ENCODE peak calls at places on chromosomes 13 and 19, in eight cellular contexts. B, U, C, M, G, P, X and N are unnamed samples. For H3K4me1, the result is how much of the 10 kb centered on the place peaks cover.

GRCh38 chr19:33811736-33812387 is 15.2 kb downstream of the KCTD15 start:
- DNase-seq in C (no peak), M (no peak), P (no peak), X (no peak), U (no peak), G (peak), B (no peak), N (no peak)

GRCh38 chr13:36124236-36124822 is 6.9 kb downstream of the DCLK1 start:
- DNase-seq in G (no peak), B (no peak), C (no peak), M (no peak), U (no peak), P (no peak), X (no peak), N (no peak)

GRCh38 chr19:33797821-33798633 is 1.4 kb downstream of the KCTD15 start:
- DNase-seq in C (no peak), P (peak), G (no peak), X (peak), M (no peak), U (peak), B (no peak), N (no peak)

GRCh38 chr13:110108348-110109139 is 198.4 kb downstream of the COL4A1 start:
- DNase-seq in X (peak), G (peak), M (no peak), C (peak), P (peak), B (peak), U (peak), N (peak)

GRCh38 chr13:89900104-89900760 is 1447.3 kb upstream of the MIR17HG start:
- DNase-seq in B (no peak), U (no peak), G (no peak), P (no peak), C (no peak), M (no peak), X (no peak), N (no peak)

GRCh38 chr13:23505007-23505406 is 65.2 kb upstream of the TNFRSF19 start:
- DNase-seq in C (no peak), B (no peak), M (no peak), X (no peak), U (no peak), G (no peak), P (peak), N (no peak)

GRCh38 chr13:101308247-101309013 is 107.9 kb downstream of the NALCN start:
- DNase-seq in P (no peak), C (no peak), U (no peak), G (no peak), X (no peak), M (no peak), B (no peak), N (no peak)

GRCh38 chr13:57634829-57635165 is 3.3 kb downstream of the PCDH17 start:
- DNase-seq in X (no peak), P (no peak), C (no peak), U (peak), B (no peak), M (no peak), G (peak), N (no peak)

GRCh38 chr19:54462713-54463530 is 656 bp downstream of the LENG9 start:
- DNase-seq in M (peak), U (peak), X (peak), G (peak), P (peak), C (peak), B (no peak), N (peak)

GRCh38 chr13:25939961-25940687 is 111.7 kb downstream of the SHISA2 start:
- DNase-seq in X (no peak), G (no peak), B (no peak), C (no peak), M (no peak), P (no peak), U (no peak), N (no peak)
- H3K4me3 ChIP-seq in X (no peak), G (no peak), B (no peak), C (no peak), M (no peak), P (no peak), U (no peak), N (no peak)

DNA sequence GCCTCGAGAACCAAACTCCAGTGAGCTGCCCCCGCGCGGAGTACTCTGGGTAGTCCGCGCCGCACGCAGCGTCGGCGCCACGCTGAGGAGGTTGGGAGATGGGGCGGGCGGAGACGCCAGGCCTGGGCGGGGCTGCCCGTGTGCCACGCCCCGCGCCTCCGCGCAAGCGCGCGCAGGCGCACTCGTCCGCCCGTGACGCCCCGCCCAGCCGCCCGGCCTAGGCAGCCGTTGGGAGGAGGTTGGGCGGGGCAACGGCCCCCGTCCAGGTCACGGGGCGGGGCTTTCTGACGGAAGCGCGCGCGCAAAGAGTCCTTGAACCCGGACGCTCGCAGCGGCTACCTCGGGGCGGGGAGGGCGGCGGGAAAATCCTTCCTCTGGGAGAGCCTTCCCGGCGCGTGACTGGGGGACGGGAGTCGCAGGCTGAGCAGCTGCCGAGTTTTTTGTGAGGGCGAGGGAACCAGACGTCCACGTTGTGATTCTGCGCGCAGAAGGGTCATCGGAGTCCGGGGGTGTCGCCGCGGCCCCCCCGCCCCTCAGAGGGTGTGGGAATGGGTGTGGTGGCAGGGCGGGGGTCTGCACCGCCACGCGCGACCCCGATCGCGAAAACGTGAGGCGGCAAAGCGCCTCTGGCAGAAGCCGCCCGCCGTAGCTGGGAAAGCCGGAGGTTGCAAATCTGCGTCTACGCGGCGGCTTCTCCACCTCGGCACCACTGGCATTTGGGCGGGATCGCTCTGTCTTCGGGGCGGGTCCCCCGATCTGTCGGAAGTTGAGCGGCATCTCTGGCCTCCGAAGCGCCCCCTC is at the start of gene MED26:
- DNase-seq in X (peak), C (peak), U (peak), G (peak), B (peak), M (peak), P (peak), N (peak)
- H3K4me1 ChIP-seq in X (under half), C (under half), U (under half), G (under half), B (under half), M (under half), P (half or more), N (under half)

GRCh38 chr19:46014534-46014933 is 8.3 kb downstream of the PGLYRP1 start:
- DNase-seq in B (no peak), U (no peak), G (no peak), X (no peak), P (no peak), M (no peak), C (no peak), N (no peak)
- H3K4me3 ChIP-seq in B (peak), U (no peak), G (peak), X (no peak), P (peak), M (no peak), C (peak), N (peak)

DNA sequence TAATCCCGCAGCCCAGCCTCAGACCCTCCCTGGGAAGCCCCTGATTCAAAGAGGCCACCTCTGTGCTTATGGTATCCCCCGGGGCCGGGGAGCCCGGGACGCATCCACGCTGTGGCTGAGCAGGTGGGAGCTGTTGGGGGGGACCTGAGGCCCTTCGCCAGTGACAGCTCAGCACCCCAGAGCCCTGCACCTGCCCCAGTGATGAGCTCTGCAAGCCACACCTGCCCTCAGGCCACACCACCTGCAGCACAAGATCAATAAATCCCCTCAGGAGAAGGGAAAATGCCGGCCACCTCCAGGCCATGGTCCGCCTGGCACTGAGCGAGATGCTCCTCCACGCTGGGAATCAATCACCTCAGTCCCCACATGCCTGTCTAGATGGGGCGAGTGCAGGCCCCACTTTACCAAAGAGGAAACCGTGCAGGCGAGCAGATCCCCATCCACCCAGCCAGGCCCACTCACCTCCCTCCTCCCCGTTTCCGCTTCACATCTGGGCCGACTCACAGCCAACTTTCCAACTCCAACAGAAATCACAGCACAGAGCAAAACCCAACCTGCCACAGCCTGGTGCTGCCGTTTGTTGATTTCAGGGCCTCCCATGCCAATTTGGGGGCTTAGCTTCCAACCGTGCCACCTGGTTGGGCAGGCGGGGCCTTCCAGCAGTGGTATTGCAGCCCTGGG is 12.8 kb downstream of the MOB3A start:
- DNase-seq in X (peak), U (no peak), B (no peak), M (peak), P (no peak), G (no peak), C (no peak), N (no peak)
- H3K4me1 ChIP-seq in X (under half), U (under half), B (under half), M (half or more), P (under half), G (under half), C (half or more), N (under half)

GRCh38 chr13:48043789-48044503 is 6.4 kb downstream of the NUDT15 start:
- DNase-seq in P (no peak), C (no peak), B (no peak), X (no peak), G (no peak), U (no peak), M (no peak), N (no peak)
- H3K4me3 ChIP-seq in P (no peak), C (no peak), B (no peak), X (no peak), G (no peak), U (no peak), M (no peak), N (no peak)

GRCh38 chr19:48246101-48246500 is 9.6 kb downstream of the CARD8 start:
- DNase-seq in P (no peak), X (no peak), U (no peak), M (no peak), C (no peak), G (no peak), B (no peak), N (no peak)
- H3K4me1 ChIP-seq in P (half or more), X (under half), U (under half), M (under half), C (under half), G (under half), B (under half), N (under half)

GRCh38 chr19:2630352-2631001 is 72.0 kb downstream of the GNG7 start:
- DNase-seq in G (no peak), X (no peak), M (no peak), B (no peak), P (no peak), C (no peak), U (no peak), N (no peak)

GRCh38 chr19:2628597-2628996 is 73.9 kb downstream of the GNG7 start:
- DNase-seq in P (no peak), B (no peak), X (no peak), C (no peak), M (no peak), U (no peak), G (no peak), N (no peak)

GRCh38 chr19:2629491-2630351 is 72.8 kb downstream of the GNG7 start:
- DNase-seq in C (no peak), G (no peak), P (no peak), M (peak), X (no peak), U (no peak), B (no peak), N (no peak)

GRCh38 chr19:2633693-2634075 is 68.8 kb downstream of the GNG7 start:
- DNase-seq in G (no peak), X (no peak), C (no peak), P (no peak), U (no peak), M (no peak), B (no peak), N (no peak)

DNA sequence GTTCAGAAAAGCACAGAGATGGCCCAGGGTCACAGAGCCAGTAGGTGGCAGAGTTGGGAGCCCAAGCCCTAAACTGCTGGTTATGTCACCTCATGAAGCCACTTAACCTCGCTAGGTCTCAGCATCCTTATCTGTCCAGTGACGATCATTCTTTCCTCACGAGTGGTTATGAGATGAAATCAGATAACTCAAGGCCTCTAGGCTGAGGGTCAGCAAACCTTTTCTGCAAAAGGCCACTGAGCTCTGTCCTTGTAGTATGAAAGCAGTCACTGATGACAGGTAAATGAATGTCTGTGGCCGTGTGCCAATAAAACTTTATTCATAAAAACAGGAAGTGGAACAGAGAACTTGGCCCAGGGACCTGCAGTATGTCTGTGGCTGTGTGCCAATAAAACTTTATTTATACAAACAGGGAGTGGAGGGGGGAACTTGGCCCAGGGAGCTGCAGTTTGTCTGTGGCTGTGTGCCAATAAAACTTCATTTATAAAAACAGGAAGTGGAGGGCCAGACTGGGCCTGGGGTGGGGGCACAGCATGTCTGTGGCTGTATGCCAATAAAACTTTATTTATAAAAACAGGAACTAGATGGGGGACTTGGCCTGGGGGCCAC is 71.2 kb downstream of the GNG7 start:
- DNase-seq in C (no peak), G (no peak), U (no peak), M (no peak), B (no peak), X (no peak), P (no peak), N (no peak)
- H3K4me3 ChIP-seq in C (no peak), G (no peak), U (no peak), M (no peak), B (no peak), X (no peak), P (no peak), N (no peak)

GRCh38 chr19:13153627-13154240 is 3.5 kb downstream of the IER2 start:
- DNase-seq in U (peak), B (no peak), C (no peak), M (peak), G (no peak), X (peak), P (no peak), N (no peak)
- H3K4me1 ChIP-seq in U (under half), B (under half), C (half or more), M (under half), G (under half), X (under half), P (half or more), N (under half)